ENCODE peak calls at places on chromosomes 3 and 15, in six cellular contexts. L is Peyer's patch, R is gastrocnemius medialis, I is body of pancreas, E is NB4, W is ovary. O is an unnamed sample.

GRCh38 chr3:71018794-71019193 is 564.7 kb downstream of the FOXP1 start:
- DNase-seq in W (no peak), R (no peak), I (no peak), L (no peak), E (no peak), O (no peak)

GRCh38 chr3:70919091-70919490 is 606.7 kb upstream of the MDFIC2 start:
- DNase-seq in L (no peak), I (no peak), W (no peak), R (no peak), E (no peak), O (no peak)

GRCh38 chr3:88987786-88988185 is 119.6 kb upstream of the EPHA3 start:
- DNase-seq in L (no peak), W (no peak), I (no peak), R (no peak), E (no peak), O (no peak)

GRCh38 chr3:180871901-180872300 is 40.6 kb upstream of the FXR1 start:
- DNase-seq in W (no peak), E (no peak), I (no peak), L (no peak), R (peak; percentile 54), O (no peak)

GRCh38 chr15:51621155-51621554 is 1.4 kb downstream of the DMXL2 start:
- DNase-seq in W (no peak), I (no peak), R (no peak), L (no peak), E (no peak), O (no peak)

GRCh38 chr15:66241886-66242285 is 11.7 kb downstream of the MEGF11 start:
- DNase-seq in E (no peak), W (no peak), L (no peak), R (no peak), I (no peak), O (no peak)

GRCh38 chr15:56320861-56321260 is 44.4 kb upstream of the TEX9 start:
- DNase-seq in I (no peak), W (no peak), R (no peak), E (no peak), L (peak; percentile 48), O (no peak)

GRCh38 chr15:51796777-51797474 is 32.5 kb upstream of the TMOD3 start:
- DNase-seq in L (no peak), W (no peak), R (no peak), E (peak; percentile 47), I (peak; percentile 16), O (no peak)

GRCh38 chr15:100030586-100031249 is 297.5 kb upstream of the LYSMD4 start:
- DNase-seq in I (no peak), R (no peak), W (no peak), E (no peak), L (no peak), O (no peak)

GRCh38 chr3:76129441-76129840 is 344.1 kb upstream of the ZNF717 start:
- DNase-seq in E (no peak), W (no peak), R (no peak), I (no peak), L (no peak), O (no peak)

GRCh38 chr15:66004618-66005262 is 135.4 kb downstream of the RAB11A start:
- DNase-seq in E (peak; percentile 39), I (peak; percentile 14), W (peak; percentile 28), L (no peak), R (no peak), O (peak; percentile 47)

GRCh38 chr15:73388256-73388781 is 19.6 kb upstream of the HCN4 start:
- DNase-seq in W (no peak), R (no peak), L (no peak), I (peak; percentile 38), E (no peak), O (peak; percentile 38)

GRCh38 chr3:58414538-58415197 is 19.0 kb downstream of the PDHB start:
- DNase-seq in W (peak; percentile 51), R (no peak), L (peak; percentile 76), I (peak; percentile 65), E (peak; percentile 62), O (peak; percentile 38)

GRCh38 chr3:78285032-78285728 is 1245.3 kb downstream of the ROBO2 start:
- DNase-seq in L (no peak), E (no peak), I (no peak), R (no peak), W (no peak), O (no peak)

GRCh38 chr15:38144921-38145320 is 107.7 kb upstream of the SPRED1 start:
- DNase-seq in W (no peak), E (no peak), R (no peak), L (no peak), I (no peak), O (no peak)

GRCh38 chr15:96336643-96337353 is 6.3 kb downstream of the NR2F2 start:
- DNase-seq in R (no peak), W (no peak), L (no peak), I (peak; percentile 38), E (no peak), O (no peak)

GRCh38 chr3:112646623-112647022 is 5.7 kb upstream of the CCDC80 start:
- DNase-seq in R (no peak), I (no peak), W (no peak), L (no peak), E (no peak), O (no peak)

GRCh38 chr3:135596563-135596962 is 369.0 kb upstream of the PPP2R3A start:
- DNase-seq in I (no peak), L (no peak), E (no peak), W (no peak), R (no peak), O (no peak)

GRCh38 chr3:184377882-184378445 is at the start of gene THPO:
- DNase-seq in E (peak; percentile 55), W (no peak), R (no peak), I (peak; percentile 76), L (no peak), O (no peak)

DNA sequence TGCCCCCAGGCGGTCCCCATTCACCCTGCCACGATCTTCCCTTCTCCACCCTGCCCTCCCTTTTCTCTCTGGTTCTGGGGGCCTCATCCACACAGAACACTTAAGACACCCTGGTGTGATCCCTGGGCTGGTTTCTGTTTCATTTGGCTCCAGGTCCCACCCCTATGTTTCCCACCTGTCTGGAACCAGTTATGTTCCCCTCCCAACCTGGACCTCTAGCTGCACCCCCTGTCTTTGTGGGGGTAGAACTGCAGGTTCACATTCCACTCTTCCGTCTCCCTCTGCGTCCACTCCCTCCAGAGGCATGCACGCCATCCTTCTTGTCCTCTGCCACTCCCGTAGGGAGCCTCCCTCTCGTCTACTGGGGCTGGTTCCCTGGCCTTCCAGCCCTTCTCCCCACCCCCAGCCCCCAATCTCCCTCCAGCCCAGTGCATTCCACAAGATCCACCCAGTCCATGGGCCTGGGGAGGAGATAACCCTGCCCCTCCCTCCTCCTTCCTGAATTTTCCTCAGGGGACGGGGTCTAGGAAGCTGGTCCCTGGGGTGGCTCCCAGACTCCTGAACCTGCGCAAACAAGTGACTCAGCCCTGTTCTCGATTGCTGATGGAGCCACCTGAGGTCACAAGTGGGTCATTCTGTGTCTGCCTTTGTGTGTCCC is 73.8 kb downstream of the ABTB1 start:
- DNase-seq in E (no peak), L (peak; percentile 69), W (no peak), R (no peak), I (no peak), O (no peak)
- TF ChIP-seq POLR2A in E (no peak), L (no peak), W (no peak), R (no peak), I (no peak), O (no peak)

GRCh38 chr3:190862209-190863118 is at the start of gene GMNC:
- DNase-seq in W (peak; percentile 53), L (peak; percentile 85), I (peak; percentile 90), R (peak; percentile 78), E (no peak), O (peak; percentile 63)
- TF ChIP-seq POLR2A in W (no peak), L (peak; percentile 48), I (peak; percentile 87), R (peak; percentile 68), E (no peak), O (peak; percentile 58)

GRCh38 chr15:75452968-75453702 is 1.6 kb upstream of the SIN3A start:
- DNase-seq in W (peak; percentile 77), L (peak; percentile 72), R (peak; percentile 70), I (peak; percentile 46), E (peak; percentile 89), O (no peak)

GRCh38 chr15:75452364-75452967 is 976 bp upstream of the SIN3A start:
- DNase-seq in I (peak; percentile 90), L (peak; percentile 94), R (peak; percentile 87), E (peak; percentile 89), W (peak; percentile 88), O (peak; percentile 48)

GRCh38 chr15:75451202-75451673 is 252 bp downstream of the SIN3A start:
- DNase-seq in I (no peak), R (no peak), E (no peak), L (no peak), W (no peak), O (no peak)

GRCh38 chr15:75450307-75451201 is 936 bp downstream of the SIN3A start:
- DNase-seq in R (peak; percentile 97), E (peak; percentile 99), I (peak; percentile 97), W (peak; percentile 96), L (peak; percentile 98), O (peak; percentile 71)

DNA sequence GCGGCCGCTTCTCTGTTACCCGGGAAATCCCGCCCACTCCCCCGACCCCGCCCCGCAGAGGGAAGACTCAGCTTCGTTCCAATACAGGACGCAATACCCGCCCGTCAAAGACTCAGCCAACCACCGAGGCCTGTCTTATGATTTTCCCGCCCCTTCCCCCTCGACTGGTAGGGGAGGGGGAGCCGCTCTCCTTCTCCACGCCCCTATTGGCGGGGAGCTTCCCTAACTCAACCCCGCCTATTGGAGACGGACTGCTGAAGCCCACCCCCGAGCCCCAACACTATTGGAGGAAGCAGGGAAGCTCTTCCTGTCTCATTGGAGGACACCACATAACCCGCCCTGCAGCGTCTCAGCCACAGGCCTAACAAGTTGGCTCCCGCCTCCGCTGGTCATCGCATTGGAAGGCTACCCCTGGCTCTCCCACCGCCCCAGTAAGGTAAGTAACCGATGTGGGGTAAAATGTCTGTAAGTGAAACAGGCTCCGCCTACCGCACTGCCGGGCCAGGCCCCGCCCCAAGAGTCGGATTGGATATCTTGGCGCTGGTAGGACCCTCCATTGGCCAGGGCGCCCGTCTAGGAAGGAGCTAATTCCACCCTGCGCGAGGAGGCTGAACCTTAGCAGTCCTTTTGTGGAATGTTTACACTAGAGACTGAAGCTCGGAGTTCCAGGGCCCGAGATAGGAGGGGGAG is at the start of gene SIN3A:
- DNase-seq in E (peak; percentile 100), L (peak; percentile 100), W (peak; percentile 99), R (peak; percentile 100), I (peak; percentile 100), O (peak; percentile 80)
- TF ChIP-seq POLR2A in E (no peak), L (peak; percentile 67), W (no peak), R (peak; percentile 61), I (no peak), O (peak; percentile 10)

DNA sequence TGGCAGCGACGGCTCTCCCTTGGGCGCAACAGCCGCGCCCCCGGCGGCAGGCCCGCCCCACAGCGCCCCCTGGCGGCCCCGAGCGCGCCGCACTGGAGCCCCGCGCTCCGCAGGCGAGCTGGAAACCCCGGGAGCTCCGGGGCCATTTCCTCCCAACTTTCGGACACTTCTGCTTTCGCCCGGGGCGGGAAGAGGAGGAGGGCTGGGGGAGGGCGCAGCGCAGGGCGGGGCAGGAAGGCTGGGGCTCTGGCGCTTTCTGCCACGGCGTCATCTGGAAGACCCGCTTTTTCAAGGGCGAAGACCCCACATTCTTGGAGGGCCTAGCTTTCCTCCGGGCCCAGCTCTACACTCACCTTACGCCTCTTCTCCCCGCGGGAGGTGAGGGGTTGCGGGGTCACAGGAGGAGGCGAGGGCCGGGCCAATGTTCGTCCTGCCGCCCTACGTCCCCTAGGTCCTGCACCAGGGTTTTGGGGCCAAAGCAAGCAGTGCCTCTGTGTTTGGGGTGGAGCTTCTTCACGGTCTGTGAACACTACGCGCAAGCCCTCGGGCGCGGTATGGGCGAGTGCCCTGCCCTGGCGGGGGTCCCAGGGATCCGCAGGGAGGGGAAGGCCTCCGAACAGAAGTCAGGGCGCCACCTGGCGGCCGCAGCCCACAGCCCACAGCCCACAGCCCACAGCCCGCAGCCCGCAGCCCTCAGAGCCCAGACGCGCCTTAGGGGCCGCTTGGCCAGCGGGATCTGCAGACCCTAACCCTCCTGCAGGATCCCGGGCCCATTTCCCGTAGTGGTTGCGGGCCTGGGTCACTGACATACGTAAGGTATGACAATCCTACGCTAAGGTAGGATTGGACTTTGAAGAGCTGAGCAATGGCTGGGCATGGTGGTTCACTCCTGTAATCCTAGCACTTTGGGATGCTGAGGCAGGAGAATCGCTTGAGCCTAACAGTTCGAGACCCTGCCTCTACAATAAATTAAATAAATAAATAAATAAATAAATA is 31.1 kb downstream of the FOXL2 start:
- DNase-seq in E (peak; percentile 92), L (peak; percentile 95), R (peak; percentile 82), W (peak; percentile 94), I (peak; percentile 94), O (peak; percentile 92)
- TF ChIP-seq POLR2A in E (peak; percentile 24), L (peak; percentile 31), R (no peak), W (no peak), I (peak; percentile 80), O (peak; percentile 30)

O was measured in H54.